ENCODE peak calls at places on chromosomes 2 and 18, in eight cellular contexts. U is OCI-LY7, Y is H9, J is GM23248, P is heart right ventricle, Z is pancreas, C is A549, S is right lobe of liver. O is an unnamed sample.

GRCh38 chr2:120794716-120795115 is 59.0 kb downstream of the GLI2 start:
- DNase-seq in S (no peak), J (peak; percentile 86), Z (no peak), U (no peak), C (no peak), P (no peak), Y (no peak), O (no peak)

GRCh38 chr2:45442026-45442425 is 169.0 kb downstream of the SRBD1 start:
- DNase-seq in C (no peak), S (no peak), U (no peak), P (no peak), Y (no peak), J (no peak), Z (no peak), O (no peak)

GRCh38 chr2:178241852-178242551 is 47.7 kb downstream of the OSBPL6 start:
- DNase-seq in C (peak; percentile 86), J (peak; percentile 95), P (peak; percentile 74), U (no peak), Y (no peak), Z (peak; percentile 44), S (peak; percentile 72), O (no peak)

GRCh38 chr2:79717364-79718007 is 204.6 kb downstream of the CTNNA2 start:
- DNase-seq in C (peak; percentile 73), Y (peak; percentile 45), U (no peak), P (no peak), S (no peak), Z (no peak), J (peak; percentile 69), O (no peak)

GRCh38 chr18:7568426-7568825 is 1.3 kb downstream of the PTPRM start:
- DNase-seq in Y (peak; percentile 68), U (no peak), C (no peak), P (peak; percentile 53), S (peak; percentile 58), Z (peak; percentile 58), J (peak; percentile 54), O (peak; percentile 3)

GRCh38 chr2:200352631-200353030 is 46.1 kb downstream of the SPATS2L start:
- DNase-seq in S (no peak), Z (no peak), U (no peak), J (peak; percentile 35), P (no peak), C (no peak), Y (no peak), O (no peak)

GRCh38 chr2:147980940-147981339 is 39.6 kb downstream of the ORC4 start:
- DNase-seq in S (no peak), U (no peak), J (no peak), Z (no peak), P (no peak), Y (no peak), C (no peak), O (no peak)

GRCh38 chr2:228059735-228060134 is 121.8 kb downstream of the SPHKAP start:
- DNase-seq in C (no peak), P (no peak), Z (no peak), S (no peak), Y (no peak), J (no peak), U (no peak), O (no peak)

GRCh38 chr2:200615247-200615646 is 29.4 kb downstream of the AOX1 start:
- DNase-seq in J (peak; percentile 80), P (no peak), C (peak; percentile 62), Z (no peak), Y (no peak), S (no peak), U (no peak), O (no peak)

GRCh38 chr2:23691576-23691975 is 235.3 kb downstream of the ATAD2B start:
- DNase-seq in Z (no peak), P (no peak), J (no peak), Y (no peak), C (no peak), U (no peak), S (no peak), O (no peak)

GRCh38 chr2:234335676-234336228 is 161.1 kb downstream of the ARL4C start:
- DNase-seq in C (peak; percentile 21), P (peak; percentile 65), Z (no peak), J (peak; percentile 93), S (peak; percentile 76), Y (no peak), U (no peak), O (peak; percentile 64)

GRCh38 chr2:239399404-239399999 is 1.3 kb downstream of the HDAC4 start:
- DNase-seq in Z (peak; percentile 65), S (peak; percentile 73), U (no peak), P (no peak), C (peak; percentile 9), Y (peak; percentile 24), J (peak; percentile 53), O (peak; percentile 46)

GRCh38 chr2:132824716-132825115 is 154.7 kb upstream of the LYPD1 start:
- DNase-seq in C (peak; percentile 3), P (no peak), Y (no peak), Z (no peak), J (peak; percentile 37), S (no peak), U (no peak), O (no peak)

GRCh38 chr2:85444629-85445028 is 26.1 kb downstream of the SH2D6 start:
- DNase-seq in Y (no peak), P (no peak), U (no peak), S (no peak), Z (no peak), C (no peak), J (peak; percentile 64), O (no peak)

GRCh38 chr2:207256476-207257207 is 90.9 kb upstream of the KLF7 start:
- DNase-seq in Z (no peak), S (peak; percentile 21), Y (no peak), J (peak; percentile 65), U (no peak), P (no peak), C (no peak), O (no peak)

GRCh38 chr18:37566479-37567060 is 972 bp upstream of the CELF4 start:
- DNase-seq in C (no peak), Z (no peak), S (no peak), U (no peak), J (peak; percentile 14), P (no peak), Y (no peak), O (no peak)

GRCh38 chr2:36486546-36487044 is 111.4 kb downstream of the FEZ2 start:
- DNase-seq in U (no peak), C (peak; percentile 55), J (peak; percentile 80), P (no peak), Y (no peak), Z (no peak), S (no peak), O (no peak)

GRCh38 chr2:63738019-63738418 is 103.7 kb upstream of the UGP2 start:
- DNase-seq in Z (no peak), U (no peak), Y (no peak), C (peak; percentile 15), P (no peak), S (no peak), J (peak; percentile 55), O (no peak)

GRCh38 chr2:68909793-68910674 is 38.8 kb upstream of the BMP10 start:
- DNase-seq in S (peak; percentile 64), Y (peak; percentile 67), P (peak; percentile 73), C (peak; percentile 85), U (peak; percentile 87), J (peak; percentile 77), Z (peak; percentile 52), O (peak; percentile 58)

GRCh38 chr18:47244041-47244440 is 7.4 kb downstream of the SKOR2 start:
- DNase-seq in C (no peak), P (no peak), U (no peak), Y (no peak), Z (no peak), S (no peak), J (no peak), O (no peak)

GRCh38 chr18:61771861-61772260 is 120.9 kb downstream of the RNF152 start:
- DNase-seq in Z (no peak), C (no peak), U (no peak), Y (no peak), P (no peak), S (no peak), J (no peak), O (no peak)

GRCh38 chr2:84299211-84299775 is 159.8 kb downstream of the SUCLG1 start:
- DNase-seq in P (no peak), U (no peak), Z (no peak), S (no peak), J (no peak), C (no peak), Y (no peak), O (no peak)

GRCh38 chr2:71882949-71883472 is 264.7 kb downstream of the CYP26B1 start:
- DNase-seq in Z (peak; percentile 70), C (peak; percentile 79), S (peak; percentile 95), Y (peak; percentile 22), J (peak; percentile 94), U (no peak), P (peak; percentile 73), O (no peak)

GRCh38 chr2:20635698-20636584 is 15.0 kb downstream of the HS1BP3 start:
- DNase-seq in C (peak; percentile 78), Z (peak; percentile 83), P (peak; percentile 88), J (peak; percentile 92), S (peak; percentile 88), Y (peak; percentile 93), U (peak; percentile 49), O (no peak)
- H3K4me1 ChIP-seq in C (peaks cover 21% of the 10 kb centered on the region), Z (peaks cover 16% of the 10 kb centered on the region), P (peaks cover 73% of the 10 kb centered on the region), J (peaks cover 11% of the 10 kb centered on the region), S (no peaks in the 10 kb centered on the region), Y (no peaks in the 10 kb centered on the region), U (peaks cover 14% of the 10 kb centered on the region), O (no peaks in the 10 kb centered on the region)

GRCh38 chr18:73093687-73094250 is 226.0 kb upstream of the NETO1 start:
- DNase-seq in S (no peak), P (no peak), Y (no peak), U (no peak), C (no peak), J (no peak), Z (no peak), O (no peak)
- H3K4me1 ChIP-seq in S (no peaks in the 10 kb centered on the region), P (no peaks in the 10 kb centered on the region), Y (no peaks in the 10 kb centered on the region), U (no peaks in the 10 kb centered on the region), C (no peaks in the 10 kb centered on the region), J (no peaks in the 10 kb centered on the region), Z (no peaks in the 10 kb centered on the region), O (no peaks in the 10 kb centered on the region)

GRCh38 chr2:190860985-190861721 is 19.5 kb upstream of the GLS start:
- DNase-seq in S (no peak), U (no peak), P (no peak), C (no peak), Y (peak; percentile 76), Z (no peak), J (peak; percentile 78), O (no peak)

GRCh38 chr2:190862067-190862466 is 18.6 kb upstream of the GLS start:
- DNase-seq in P (no peak), C (no peak), Y (no peak), U (no peak), S (no peak), J (no peak), Z (no peak), O (no peak)

GRCh38 chr2:190856985-190857384 is 23.6 kb upstream of the GLS start:
- DNase-seq in J (no peak), P (no peak), Y (no peak), Z (no peak), U (no peak), C (peak; percentile 33), S (no peak), O (no peak)

GRCh38 chr2:190859347-190860297 is 21.0 kb upstream of the GLS start:
- DNase-seq in P (no peak), Z (no peak), J (peak; percentile 67), C (peak; percentile 23), U (no peak), S (no peak), Y (no peak), O (no peak)

GRCh38 chr2:190858817-190859216 is 21.8 kb upstream of the GLS start:
- DNase-seq in Y (no peak), S (no peak), J (peak; percentile 92), C (no peak), P (no peak), Z (no peak), U (no peak), O (no peak)
- H3K4me1 ChIP-seq in Y (peaks cover 11% of the 10 kb centered on the region), S (no peaks in the 10 kb centered on the region), J (peaks cover 70% of the 10 kb centered on the region), C (peaks cover 76% of the 10 kb centered on the region), P (peaks cover 20% of the 10 kb centered on the region), Z (peaks cover 2% of the 10 kb centered on the region), U (no peaks in the 10 kb centered on the region), O (peaks cover 10% of the 10 kb centered on the region)

GRCh38 chr2:191659198-191659597 is 18.7 kb upstream of the NABP1 start:
- DNase-seq in Y (no peak), U (no peak), Z (no peak), C (no peak), S (no peak), P (no peak), J (no peak), O (no peak)
- H3K4me1 ChIP-seq in Y (no peaks in the 10 kb centered on the region), U (no peaks in the 10 kb centered on the region), Z (no peaks in the 10 kb centered on the region), C (no peaks in the 10 kb centered on the region), S (no peaks in the 10 kb centered on the region), P (no peaks in the 10 kb centered on the region), J (peaks cover 36% of the 10 kb centered on the region), O (no peaks in the 10 kb centered on the region)

O was measured in CD4-positive, alpha-beta memory T cell.